ENCODE peak calls at places on chromosomes 5 and 9, in seven cellular contexts. G, Q, N, J, A, T and F are unnamed samples.

GRCh38 chr5:65830856-65831255 is 95.5 kb upstream of the ERBIN start:
- DNase-seq in Q (no peak), G (no peak), T (no peak), J (no peak), N (no peak), A (peak), F (no peak)

GRCh38 chr9:129343697-129344375 is 165.8 kb upstream of the IER5L start:
- DNase-seq in N (no peak), A (no peak), G (peak), Q (peak), J (no peak), T (no peak), F (no peak)

GRCh38 chr9:94922691-94923107 is 196.2 kb downstream of the AOPEP start:
- DNase-seq in J (no peak), A (no peak), Q (peak), T (no peak), N (no peak), G (no peak), F (no peak)

GRCh38 chr5:172868924-172869565 is 35.0 kb downstream of the ERGIC1 start:
- DNase-seq in G (peak), J (no peak), A (peak), N (no peak), Q (peak), T (peak), F (peak)

GRCh38 chr9:114434878-114435311 is 47.1 kb upstream of the AKNA start:
- DNase-seq in N (no peak), T (peak), Q (peak), A (peak), G (peak), J (no peak), F (peak)

GRCh38 chr5:169422087-169422486 is 121.1 kb upstream of the SLIT3 start:
- DNase-seq in G (no peak), J (no peak), A (no peak), Q (no peak), T (no peak), N (no peak), F (no peak)

GRCh38 chr5:150411245-150411979 is 1.3 kb downstream of the CD74 start:
- DNase-seq in A (no peak), T (no peak), N (peak), G (no peak), Q (no peak), J (no peak), F (no peak)

GRCh38 chr5:93723005-93723404 is 18.4 kb downstream of the POU5F2 start:
- DNase-seq in J (no peak), N (no peak), Q (no peak), T (no peak), G (no peak), A (no peak), F (no peak)

GRCh38 chr5:34436761-34437501 is 219.2 kb upstream of the RAI14 start:
- DNase-seq in G (no peak), Q (no peak), J (peak), T (no peak), N (no peak), A (no peak), F (no peak)

GRCh38 chr9:8804618-8805017 is 1005.0 kb upstream of the DMAC1 start:
- DNase-seq in A (no peak), G (no peak), Q (no peak), T (no peak), N (no peak), J (no peak), F (no peak)

GRCh38 chr9:123883634-123884033 is 46.3 kb downstream of the DENND1A start:
- DNase-seq in Q (no peak), J (no peak), A (no peak), G (no peak), T (no peak), N (no peak), F (no peak)

GRCh38 chr9:20048985-20049384 is 260.1 kb upstream of the SLC24A2 start:
- DNase-seq in Q (no peak), A (no peak), J (no peak), G (no peak), N (no peak), T (no peak), F (no peak)

GRCh38 chr5:6551287-6551954 is 81.4 kb downstream of the NSUN2 start:
- DNase-seq in J (no peak), G (no peak), T (no peak), A (no peak), N (no peak), Q (no peak), F (no peak)

GRCh38 chr5:956178-956761 is 52.3 kb upstream of the NKD2 start:
- DNase-seq in N (peak), J (no peak), Q (no peak), A (peak), T (no peak), G (no peak), F (no peak)

GRCh38 chr5:88396126-88396525 is 127.5 kb upstream of the TMEM161B start:
- DNase-seq in Q (no peak), G (no peak), N (no peak), J (no peak), T (no peak), A (no peak), F (no peak)

GRCh38 chr9:102113191-102113590 is 374.7 kb upstream of the GRIN3A start:
- DNase-seq in A (no peak), Q (no peak), N (no peak), J (no peak), T (no peak), G (no peak), F (no peak)

GRCh38 chr9:21684831-21685362 is 117.5 kb upstream of the MTAP start:
- DNase-seq in T (no peak), J (no peak), Q (peak), A (no peak), N (no peak), G (peak), F (peak)

GRCh38 chr9:124735121-124735520 is 36.0 kb downstream of the NR6A1 start:
- DNase-seq in J (no peak), Q (peak), T (no peak), G (peak), A (no peak), N (no peak), F (no peak)

GRCh38 chr9:126009047-126009446 is 261.9 kb downstream of the PBX3 start:
- DNase-seq in N (no peak), Q (no peak), A (no peak), J (no peak), G (peak), T (no peak), F (no peak)

GRCh38 chr5:42600441-42600840 is 156.2 kb upstream of the CCDC152 start:
- DNase-seq in J (no peak), G (no peak), N (no peak), T (no peak), A (no peak), Q (no peak), F (no peak)

GRCh38 chr9:88312517-88313103 is 75.6 kb upstream of the SPIN1 start:
- DNase-seq in N (no peak), Q (no peak), J (no peak), A (no peak), T (no peak), G (no peak), F (no peak)

GRCh38 chr9:127973169-127974001 is 7.4 kb downstream of the EEIG1 start:
- DNase-seq in T (no peak), Q (no peak), A (peak), N (no peak), J (no peak), G (no peak), F (no peak)

GRCh38 chr5:53123702-53124101 is 14.1 kb upstream of the MOCS2 start:
- DNase-seq in G (no peak), N (no peak), A (no peak), J (no peak), T (no peak), Q (no peak), F (no peak)

GRCh38 chr5:176948458-176948857 is 49.3 kb upstream of the HK3 start:
- DNase-seq in G (no peak), Q (no peak), J (no peak), A (no peak), N (no peak), T (no peak), F (no peak)

GRCh38 chr9:33123632-33124031 is 43.5 kb downstream of the B4GALT1 start:
- DNase-seq in G (no peak), J (no peak), Q (no peak), N (no peak), A (no peak), T (no peak), F (no peak)

GRCh38 chr5:132064140-132064539 is 3.7 kb downstream of the IL3 start:
- DNase-seq in G (no peak), T (no peak), J (no peak), N (no peak), Q (no peak), A (no peak), F (no peak)

GRCh38 chr5:113371788-113372196 is 63.0 kb downstream of the TSSK1B start:
- DNase-seq in T (no peak), G (no peak), A (no peak), Q (no peak), J (no peak), N (no peak), F (no peak)

GRCh38 chr9:132877818-132878694 is at the start of gene AK8:
- DNase-seq in J (no peak), N (peak), T (peak), G (peak), Q (peak), A (peak), F (no peak)

GRCh38 chr5:93322970-93323369 is 258.0 kb downstream of the NR2F1-AS1 start:
- DNase-seq in N (no peak), A (no peak), J (no peak), G (no peak), Q (no peak), T (no peak), F (no peak)

GRCh38 chr9:116142706-116143492 is 10.7 kb upstream of the PAPPA start:
- DNase-seq in J (no peak), Q (no peak), A (no peak), G (no peak), T (no peak), N (no peak), F (no peak)

GRCh38 chr5:55620009-55620770 is 85.4 kb upstream of the PLPP1 start:
- DNase-seq in N (no peak), J (no peak), A (no peak), T (no peak), Q (no peak), G (no peak), F (no peak)

GRCh38 chr5:168642019-168642418 is 62.9 kb upstream of the PANK3 start:
- DNase-seq in T (no peak), J (no peak), Q (no peak), G (no peak), N (no peak), A (no peak), F (no peak)

GRCh38 chr9:134648701-134649525 is 7.3 kb downstream of the COL5A1 start:
- DNase-seq in J (no peak), Q (no peak), G (no peak), A (no peak), N (no peak), T (no peak), F (no peak)

GRCh38 chr5:17374157-17374556 is 123.9 kb upstream of the TAF11L2 start:
- DNase-seq in N (no peak), Q (no peak), J (no peak), T (no peak), G (no peak), A (no peak), F (no peak)

GRCh38 chr9:38432922-38433510 is 8.8 kb upstream of the IGFBPL1 start:
- DNase-seq in G (peak), J (no peak), T (peak), A (peak), N (no peak), Q (peak), F (no peak)

GRCh38 chr5:133245191-133246052 is 193.6 kb downstream of the HSPA4 start:
- DNase-seq in J (no peak), T (peak), G (peak), N (no peak), A (no peak), Q (peak), F (peak)

GRCh38 chr9:93471135-93471534 is 17.8 kb upstream of the FAM120AOS start:
- DNase-seq in N (no peak), T (no peak), G (no peak), Q (no peak), J (no peak), A (no peak), F (no peak)
- TF ChIP-seq SIN3A in N (no peak), T (no peak), G (no peak), Q (no peak), J (no peak), A (no peak), F (no peak)

GRCh38 chr5:139958749-139959148 is 84.3 kb downstream of the NRG2 start:
- DNase-seq in N (no peak), T (no peak), Q (no peak), G (no peak), J (no peak), A (no peak), F (no peak)

GRCh38 chr5:139961435-139962157 is 81.5 kb downstream of the NRG2 start:
- DNase-seq in J (peak), Q (no peak), N (no peak), G (no peak), A (no peak), T (no peak), F (no peak)

GRCh38 chr5:139962445-139962844 is 80.7 kb downstream of the NRG2 start:
- DNase-seq in A (no peak), G (no peak), J (no peak), T (no peak), Q (no peak), N (peak), F (no peak)

GRCh38 chr5:139964266-139964993 is 78.7 kb downstream of the NRG2 start:
- DNase-seq in T (no peak), N (no peak), Q (no peak), A (no peak), J (peak), G (no peak), F (no peak)

DNA sequence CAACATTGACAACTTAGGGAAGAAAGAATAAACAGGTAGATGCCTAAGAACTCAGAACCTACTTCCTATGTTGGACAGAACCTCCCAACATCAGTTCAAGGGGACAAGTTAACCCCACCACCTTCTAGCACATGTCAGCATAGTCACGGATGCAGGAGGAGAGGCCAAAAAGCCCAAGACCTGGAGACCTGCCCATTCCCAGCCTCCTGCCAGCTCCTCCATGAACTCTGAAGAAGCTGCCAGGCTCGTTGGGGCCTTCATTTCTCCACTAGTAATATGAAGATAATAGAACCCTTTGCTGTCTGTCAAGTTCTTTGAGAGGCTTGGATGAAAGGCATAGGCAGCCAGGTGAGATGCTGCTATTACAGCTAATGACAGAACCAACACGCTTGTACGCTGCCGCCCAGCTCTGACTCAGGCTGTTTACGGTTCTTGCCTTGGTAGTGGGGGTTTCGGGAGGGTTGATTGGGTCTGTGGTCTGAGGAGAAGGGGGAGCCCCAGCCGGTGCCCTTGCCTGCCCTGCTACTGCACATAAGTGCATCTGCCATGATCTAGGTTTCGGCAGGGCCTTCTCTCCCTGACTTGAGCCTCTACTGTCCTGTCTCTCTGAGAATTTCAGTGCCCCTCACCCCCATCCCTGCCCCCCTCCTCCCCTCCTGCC is 82.2 kb downstream of the NRG2 start:
- DNase-seq in N (no peak), T (no peak), Q (no peak), A (no peak), G (no peak), J (peak), F (no peak)
- TF ChIP-seq SIN3A in N (no peak), T (no peak), Q (no peak), A (no peak), G (no peak), J (no peak), F (no peak)

DNA sequence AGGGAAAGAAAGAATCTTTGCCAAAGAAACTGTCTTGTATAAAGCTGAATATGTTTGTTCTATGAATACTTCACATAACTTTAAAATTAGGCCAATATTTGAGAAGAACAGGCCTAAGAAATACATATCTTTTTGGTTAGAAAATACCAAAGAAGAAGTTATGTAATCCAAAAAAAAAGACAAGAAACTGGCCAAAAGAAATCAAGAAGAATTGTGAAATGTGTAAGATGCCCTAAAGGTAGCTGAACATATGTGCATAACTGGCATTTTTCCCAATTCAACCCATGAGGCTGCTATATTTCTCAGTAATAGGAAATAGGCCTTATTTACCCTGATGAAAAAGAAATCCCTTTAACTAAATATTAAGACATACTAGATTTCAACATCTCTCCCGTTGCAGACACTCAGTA is 290.0 kb downstream of the CETN3 start:
- DNase-seq in A (no peak), T (no peak), J (no peak), Q (no peak), G (no peak), N (no peak), F (no peak)
- TF ChIP-seq SIN3A in A (no peak), T (no peak), J (no peak), Q (no peak), G (no peak), N (no peak), F (no peak)

GRCh38 chr9:34463098-34463900 is 4.7 kb downstream of the DNAI1 start:
- DNase-seq in A (peak), Q (no peak), G (peak), J (no peak), T (no peak), N (no peak), F (no peak)
- TF ChIP-seq SIN3A in A (no peak), Q (no peak), G (no peak), J (no peak), T (no peak), N (no peak), F (no peak)

GRCh38 chr5:121019112-121019511 is 555.0 kb downstream of the PRR16 start:
- DNase-seq in J (no peak), N (no peak), G (no peak), Q (no peak), T (no peak), A (no peak), F (no peak)
- TF ChIP-seq SIN3A in J (no peak), N (no peak), G (no peak), Q (no peak), T (no peak), A (no peak), F (no peak)